ENCODE peak calls at places on chromosomes 1 and 21, in four cellular contexts. S is OCI-LY7, Q is GM23338, W is HCT116. F is an unnamed sample.

GRCh38 chr1:68120136-68120791 is 69.8 kb upstream of the DIRAS3 start:
- DNase-seq in S (peak), Q (peak), W (peak), F (peak)

GRCh38 chr1:170536924-170537551 is 5.1 kb downstream of the GORAB start:
- DNase-seq in S (no peak), Q (no peak), W (no peak), F (peak)

GRCh38 chr1:38246955-38247952 is 200.7 kb upstream of the POU3F1 start:
- DNase-seq in S (no peak), Q (no peak), W (no peak), F (peak)

GRCh38 chr1:168567007-168567406 is 9.4 kb upstream of the XCL1 start:
- DNase-seq in S (no peak), Q (no peak), W (no peak), F (no peak)

GRCh38 chr1:244241438-244241837 is 190.4 kb downstream of the ZBTB18 start:
- DNase-seq in S (no peak), Q (no peak), W (no peak), F (no peak)

GRCh38 chr1:112537451-112537850 is 28.7 kb downstream of the WNT2B start:
- DNase-seq in S (no peak), Q (no peak), W (no peak), F (no peak)

GRCh38 chr1:213883618-213884017 is 104.2 kb upstream of the PROX1 start:
- DNase-seq in S (no peak), Q (no peak), W (no peak), F (no peak)

GRCh38 chr21:30924171-30924680 is 42.8 kb upstream of the KRTAP11-1 start:
- DNase-seq in S (no peak), Q (no peak), W (no peak), F (no peak)

GRCh38 chr1:204991342-204991844 is 51.6 kb upstream of the CNTN2 start:
- DNase-seq in S (no peak), Q (peak), W (no peak), F (no peak)

GRCh38 chr1:10598088-10598712 is 123.5 kb downstream of the PEX14 start:
- DNase-seq in S (no peak), Q (no peak), W (no peak), F (no peak)

GRCh38 chr1:154327466-154328317 is 2.4 kb downstream of the ATP8B2 start:
- DNase-seq in S (peak), Q (peak), W (no peak), F (no peak)

GRCh38 chr1:165501351-165501974 is 42.3 kb upstream of the LRRC52 start:
- DNase-seq in S (no peak), Q (no peak), W (no peak), F (no peak)

GRCh38 chr1:201299968-201300367 is 16.7 kb downstream of the PKP1 start:
- DNase-seq in S (no peak), Q (no peak), W (no peak), F (peak)

GRCh38 chr1:84077476-84078107 is 66.5 kb upstream of the PRKACB start:
- DNase-seq in S (peak), Q (peak), W (peak), F (peak)
- H2AFZ ChIP-seq in S (peak), Q (peak), W (no peak), F (peak)

GRCh38 chr1:39412892-39413291 is 78.5 kb upstream of the BMP8A start:
- DNase-seq in S (no peak), Q (no peak), W (no peak), F (no peak)
- H3K4me3 ChIP-seq in S (no peak), Q (no peak), W (no peak), F (peak)

GRCh38 chr21:40128891-40129290 is 261.7 kb downstream of the PCP4 start:
- DNase-seq in S (no peak), Q (no peak), W (no peak), F (no peak)

GRCh38 chr21:40130476-40130875 is 263.2 kb downstream of the PCP4 start:
- DNase-seq in S (no peak), Q (no peak), W (no peak), F (no peak)

GRCh38 chr21:40134731-40135492 is 267.7 kb downstream of the PCP4 start:
- DNase-seq in S (no peak), Q (no peak), W (no peak), F (no peak)

DNA sequence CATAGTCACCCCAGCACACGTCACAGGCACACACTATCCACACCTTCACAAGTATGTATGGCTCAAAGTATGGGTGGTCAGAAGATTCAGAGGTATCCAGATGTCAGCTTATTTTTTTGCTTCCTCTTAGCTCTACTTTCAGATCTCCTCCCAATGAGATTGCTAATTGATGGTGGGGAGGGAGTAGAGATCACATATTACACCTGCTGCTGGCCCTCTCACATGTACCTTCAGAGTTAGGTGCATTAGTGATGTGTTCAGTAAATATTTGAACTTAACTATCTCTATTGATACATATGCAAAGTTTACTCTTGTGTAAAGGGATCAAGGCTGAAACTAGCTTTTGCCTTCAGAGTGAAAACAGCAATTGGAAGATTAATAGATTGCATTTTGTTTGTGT is 262.6 kb downstream of the PCP4 start:
- DNase-seq in S (no peak), Q (no peak), W (no peak), F (no peak)
- TF ChIP-seq EZH2phosphoT487 in S (no peak), Q (no peak), W (no peak), F (no peak)

DNA sequence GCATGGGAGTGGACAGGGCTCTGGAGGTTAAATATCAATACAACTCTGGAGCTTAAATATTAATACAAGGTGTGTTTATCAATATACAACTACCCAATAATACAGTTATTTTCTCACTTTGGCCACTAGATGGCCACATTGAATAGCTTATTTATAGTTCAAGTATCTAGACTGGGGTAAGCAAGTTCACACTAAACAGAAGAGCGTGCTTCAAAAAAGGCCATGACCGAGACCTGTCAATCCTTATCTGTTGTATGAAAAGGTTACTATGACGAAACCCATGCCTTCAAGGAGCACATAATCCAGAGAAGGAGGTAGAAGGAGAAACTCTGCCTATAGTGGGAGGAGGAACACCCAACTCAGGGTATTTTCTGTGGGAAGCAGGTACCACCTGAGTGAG is 29.1 kb downstream of the CHML start:
- DNase-seq in S (peak), Q (peak), W (peak), F (peak)
- H2AFZ ChIP-seq in S (peak), Q (no peak), W (no peak), F (no peak)

F was measured in GM23248.